ENCODE peak calls at places on chromosome 15, in ten cellular contexts. T, G, L, V, Y, W, S, K, A and Q are unnamed samples.
A peak's percentile ranks its signal among the peaks of the same experiment; 100 is the strongest.

GRCh38 chr15:45732544-45733130 is 97.8 kb downstream of the SQOR start:
- DNase-seq in L (no peak), Y (no peak), K (no peak), W (no peak), V (no peak), S (no peak), A (no peak), G (peak; percentile 69), T (no peak), Q (peak; percentile 54)

GRCh38 chr15:34214135-34214534 is 4.2 kb upstream of the KATNBL1 start:
- DNase-seq in K (no peak), S (no peak), V (no peak), W (no peak), Y (no peak), G (no peak), T (no peak), A (peak; percentile 68), L (no peak), Q (no peak)

GRCh38 chr15:37102315-37103021 is 2.1 kb upstream of the MEIS2 start:
- DNase-seq in V (no peak), T (no peak), K (no peak), L (peak; percentile 54), S (no peak), G (peak; percentile 60), Y (peak; percentile 44), W (peak; percentile 33), A (peak; percentile 70), Q (peak; percentile 64)

GRCh38 chr15:85582076-85582718 is 201.8 kb downstream of the AKAP13 start:
- DNase-seq in T (no peak), S (no peak), W (no peak), A (no peak), L (no peak), K (no peak), Y (no peak), V (no peak), G (no peak), Q (no peak)

GRCh38 chr15:57662091-57662744 is 44.3 kb upstream of the POLR2M start:
- DNase-seq in T (no peak), A (no peak), V (no peak), K (no peak), S (no peak), L (no peak), W (no peak), Y (no peak), G (no peak), Q (no peak)

GRCh38 chr15:45670061-45670460 is 35.2 kb downstream of the SQOR start:
- DNase-seq in T (no peak), S (no peak), L (no peak), K (no peak), Y (no peak), G (no peak), A (no peak), V (no peak), W (no peak), Q (no peak)

GRCh38 chr15:34185666-34186065 is 24.2 kb downstream of the KATNBL1 start:
- DNase-seq in A (no peak), S (no peak), T (no peak), K (no peak), G (no peak), L (no peak), W (no peak), V (no peak), Y (no peak), Q (no peak)

GRCh38 chr15:60937278-60937677 is 291.8 kb downstream of the RORA start:
- DNase-seq in S (no peak), A (no peak), K (no peak), Y (no peak), T (no peak), W (no peak), V (no peak), G (no peak), L (no peak), Q (no peak)

GRCh38 chr15:56291741-56292140 is 48.1 kb upstream of the RFX7 start:
- DNase-seq in Y (no peak), V (no peak), G (no peak), K (no peak), T (no peak), W (no peak), L (no peak), S (no peak), A (no peak), Q (no peak)

GRCh38 chr15:64828985-64829384 is 3.5 kb upstream of the PIF1 start:
- DNase-seq in S (no peak), V (no peak), K (no peak), L (no peak), T (no peak), W (no peak), G (no peak), Y (no peak), A (no peak), Q (no peak)

GRCh38 chr15:25609371-25609770 is 170.5 kb upstream of the UBE3A start:
- DNase-seq in G (no peak), A (no peak), T (no peak), W (no peak), V (no peak), L (no peak), K (no peak), Y (no peak), S (no peak), Q (no peak)

GRCh38 chr15:89654847-89655805 is at the start of gene KIF7:
- DNase-seq in S (no peak), G (peak; percentile 79), A (peak; percentile 84), T (no peak), W (no peak), K (no peak), V (no peak), L (peak; percentile 73), Y (peak; percentile 18), Q (peak; percentile 90)

GRCh38 chr15:46315540-46315939 is 680.7 kb downstream of the SQOR start:
- DNase-seq in V (no peak), G (no peak), L (no peak), Y (no peak), S (no peak), A (no peak), K (no peak), T (no peak), W (no peak), Q (no peak)

GRCh38 chr15:98773616-98774015 is 125.3 kb downstream of the IGF1R start:
- DNase-seq in L (no peak), T (no peak), Y (peak; percentile 30), A (no peak), S (no peak), K (no peak), W (no peak), V (no peak), G (no peak), Q (no peak)

GRCh38 chr15:57356636-57357035 is 19.7 kb upstream of the CGNL1 start:
- DNase-seq in S (no peak), L (no peak), T (no peak), Y (no peak), W (no peak), K (no peak), V (peak; percentile 49), G (no peak), A (peak; percentile 52), Q (no peak)

GRCh38 chr15:63018639-63019038 is 23.9 kb upstream of the TPM1 start:
- DNase-seq in T (no peak), G (no peak), A (no peak), K (no peak), Y (peak; percentile 8), L (no peak), S (no peak), W (no peak), V (no peak), Q (no peak)

GRCh38 chr15:36594556-36595090 is 15.2 kb downstream of the CDIN1 start:
- DNase-seq in K (no peak), L (no peak), T (no peak), G (no peak), S (no peak), W (no peak), Y (no peak), A (no peak), V (no peak), Q (no peak)

GRCh38 chr15:31867536-31868442 is 162.5 kb upstream of the CHRNA7 start:
- DNase-seq in Y (peak; percentile 69), S (peak; percentile 59), G (peak; percentile 74), A (peak; percentile 90), W (peak; percentile 51), T (peak; percentile 59), L (peak; percentile 70), K (peak; percentile 73), V (no peak), Q (peak; percentile 79)

GRCh38 chr15:64143276-64143675 is 8.3 kb upstream of the SNX22 start:
- DNase-seq in S (no peak), W (no peak), T (no peak), Y (no peak), K (no peak), A (no peak), L (no peak), V (no peak), G (no peak), Q (no peak)

GRCh38 chr15:74175271-74176191 is 2.0 kb downstream of the ISLR start:
- DNase-seq in Y (no peak), W (no peak), A (peak; percentile 28), G (no peak), S (no peak), T (no peak), K (no peak), V (no peak), L (no peak), Q (no peak)

GRCh38 chr15:56759450-56759845 is 26.1 kb upstream of the ZNF280D start:
- DNase-seq in T (no peak), W (peak; percentile 55), G (peak; percentile 82), K (no peak), S (no peak), V (peak; percentile 95), Y (no peak), A (no peak), L (no peak), Q (no peak)

GRCh38 chr15:58440922-58441321 is 9.1 kb downstream of the LIPC start:
- DNase-seq in G (no peak), V (no peak), S (no peak), Y (no peak), W (no peak), L (no peak), T (no peak), K (no peak), A (no peak), Q (no peak)